ENCODE peak calls at places on chromosomes 16 and 17, in eight cellular contexts. One of them, this sample, is unnamed.

GRCh38 chr17:43367588-43368242 is 31.1 kb upstream of the ARL4D start:
- DNase-seq in LNCaP clone FGC: peak
- DNase-seq in T-helper 1 cell: no peak
- DNase-seq in type B pancreatic cell: no peak
- DNase-seq in fibroblast of lung: peak
- DNase-seq in HFF-Myc: peak
- DNase-seq in activated CD4-positive, alpha-beta T cell treated with anti-CD3 and anti-CD28 coated beads for 1 hour: no peak
- DNase-seq in CD8-positive, alpha-beta memory T cell: no peak
- DNase-seq in this sample: peak

GRCh38 chr16:56915311-56916105 is 16.4 kb upstream of the HERPUD1 start:
- DNase-seq in LNCaP clone FGC: no peak
- DNase-seq in T-helper 1 cell: no peak
- DNase-seq in type B pancreatic cell: no peak
- DNase-seq in fibroblast of lung: peak
- DNase-seq in HFF-Myc: no peak
- DNase-seq in activated CD4-positive, alpha-beta T cell treated with anti-CD3 and anti-CD28 coated beads for 1 hour: no peak
- DNase-seq in CD8-positive, alpha-beta memory T cell: no peak
- DNase-seq in this sample: no peak

GRCh38 chr17:69450857-69451410 is 36.4 kb downstream of the MAP2K6 start:
- DNase-seq in LNCaP clone FGC: no peak
- DNase-seq in T-helper 1 cell: no peak
- DNase-seq in type B pancreatic cell: no peak
- DNase-seq in fibroblast of lung: no peak
- DNase-seq in HFF-Myc: no peak
- DNase-seq in activated CD4-positive, alpha-beta T cell treated with anti-CD3 and anti-CD28 coated beads for 1 hour: no peak
- DNase-seq in CD8-positive, alpha-beta memory T cell: no peak
- DNase-seq in this sample: peak

GRCh38 chr17:6753006-6753445 is 2.8 kb upstream of the XAF1 start:
- DNase-seq in LNCaP clone FGC: no peak
- DNase-seq in T-helper 1 cell: peak
- DNase-seq in type B pancreatic cell: no peak
- DNase-seq in fibroblast of lung: peak
- DNase-seq in HFF-Myc: peak
- DNase-seq in activated CD4-positive, alpha-beta T cell treated with anti-CD3 and anti-CD28 coated beads for 1 hour: peak
- DNase-seq in CD8-positive, alpha-beta memory T cell: peak
- DNase-seq in this sample: peak

GRCh38 chr17:48814504-48814903 is 2.5 kb downstream of the TTLL6 start:
- DNase-seq in LNCaP clone FGC: no peak
- DNase-seq in T-helper 1 cell: peak
- DNase-seq in type B pancreatic cell: no peak
- DNase-seq in fibroblast of lung: peak
- DNase-seq in HFF-Myc: no peak
- DNase-seq in activated CD4-positive, alpha-beta T cell treated with anti-CD3 and anti-CD28 coated beads for 1 hour: peak
- DNase-seq in CD8-positive, alpha-beta memory T cell: peak
- DNase-seq in this sample: no peak

GRCh38 chr16:72935896-72936295 is 112.0 kb downstream of the ZFHX3 start:
- DNase-seq in LNCaP clone FGC: no peak
- DNase-seq in T-helper 1 cell: no peak
- DNase-seq in type B pancreatic cell: no peak
- DNase-seq in fibroblast of lung: peak
- DNase-seq in HFF-Myc: no peak
- DNase-seq in activated CD4-positive, alpha-beta T cell treated with anti-CD3 and anti-CD28 coated beads for 1 hour: no peak
- DNase-seq in CD8-positive, alpha-beta memory T cell: no peak
- DNase-seq in this sample: no peak

GRCh38 chr17:40547785-40548478 is 17.3 kb downstream of the CCR7 start:
- DNase-seq in LNCaP clone FGC: no peak
- DNase-seq in T-helper 1 cell: no peak
- DNase-seq in type B pancreatic cell: no peak
- DNase-seq in fibroblast of lung: no peak
- DNase-seq in HFF-Myc: no peak
- DNase-seq in activated CD4-positive, alpha-beta T cell treated with anti-CD3 and anti-CD28 coated beads for 1 hour: no peak
- DNase-seq in CD8-positive, alpha-beta memory T cell: no peak
- DNase-seq in this sample: no peak

GRCh38 chr17:41967141-41967920 is 736 bp downstream of the CNP start:
- DNase-seq in LNCaP clone FGC: no peak
- DNase-seq in T-helper 1 cell: peak
- DNase-seq in type B pancreatic cell: no peak
- DNase-seq in fibroblast of lung: no peak
- DNase-seq in HFF-Myc: no peak
- DNase-seq in activated CD4-positive, alpha-beta T cell treated with anti-CD3 and anti-CD28 coated beads for 1 hour: peak
- DNase-seq in CD8-positive, alpha-beta memory T cell: no peak
- DNase-seq in this sample: peak

GRCh38 chr17:44496815-44497214 is 6.4 kb downstream of the GPATCH8 start:
- DNase-seq in LNCaP clone FGC: no peak
- DNase-seq in T-helper 1 cell: no peak
- DNase-seq in type B pancreatic cell: no peak
- DNase-seq in fibroblast of lung: no peak
- DNase-seq in HFF-Myc: no peak
- DNase-seq in activated CD4-positive, alpha-beta T cell treated with anti-CD3 and anti-CD28 coated beads for 1 hour: no peak
- DNase-seq in CD8-positive, alpha-beta memory T cell: no peak
- DNase-seq in this sample: no peak

GRCh38 chr16:28107232-28107631 is 43.7 kb upstream of the GSG1L start:
- DNase-seq in LNCaP clone FGC: no peak
- DNase-seq in T-helper 1 cell: no peak
- DNase-seq in type B pancreatic cell: no peak
- DNase-seq in fibroblast of lung: no peak
- DNase-seq in HFF-Myc: no peak
- DNase-seq in activated CD4-positive, alpha-beta T cell treated with anti-CD3 and anti-CD28 coated beads for 1 hour: no peak
- DNase-seq in CD8-positive, alpha-beta memory T cell: no peak
- DNase-seq in this sample: no peak

GRCh38 chr16:19389246-19389645 is 28.4 kb upstream of the TMC5 start:
- DNase-seq in LNCaP clone FGC: no peak
- DNase-seq in T-helper 1 cell: peak
- DNase-seq in type B pancreatic cell: no peak
- DNase-seq in fibroblast of lung: no peak
- DNase-seq in HFF-Myc: no peak
- DNase-seq in activated CD4-positive, alpha-beta T cell treated with anti-CD3 and anti-CD28 coated beads for 1 hour: peak
- DNase-seq in CD8-positive, alpha-beta memory T cell: peak
- DNase-seq in this sample: peak

GRCh38 chr17:77354721-77355455 is 214.1 kb downstream of the SEC14L1 start:
- DNase-seq in LNCaP clone FGC: no peak
- DNase-seq in T-helper 1 cell: no peak
- DNase-seq in type B pancreatic cell: no peak
- DNase-seq in fibroblast of lung: peak
- DNase-seq in HFF-Myc: peak
- DNase-seq in activated CD4-positive, alpha-beta T cell treated with anti-CD3 and anti-CD28 coated beads for 1 hour: no peak
- DNase-seq in CD8-positive, alpha-beta memory T cell: peak
- DNase-seq in this sample: peak

GRCh38 chr16:66254751-66255150 is 111.7 kb upstream of the CDH5 start:
- DNase-seq in LNCaP clone FGC: no peak
- DNase-seq in T-helper 1 cell: no peak
- DNase-seq in type B pancreatic cell: no peak
- DNase-seq in fibroblast of lung: peak
- DNase-seq in HFF-Myc: no peak
- DNase-seq in activated CD4-positive, alpha-beta T cell treated with anti-CD3 and anti-CD28 coated beads for 1 hour: no peak
- DNase-seq in CD8-positive, alpha-beta memory T cell: no peak
- DNase-seq in this sample: no peak

GRCh38 chr17:16923097-16923903 is 48.6 kb downstream of the TNFRSF13B start:
- DNase-seq in LNCaP clone FGC: peak
- DNase-seq in T-helper 1 cell: no peak
- DNase-seq in type B pancreatic cell: peak
- DNase-seq in fibroblast of lung: no peak
- DNase-seq in HFF-Myc: no peak
- DNase-seq in activated CD4-positive, alpha-beta T cell treated with anti-CD3 and anti-CD28 coated beads for 1 hour: no peak
- DNase-seq in CD8-positive, alpha-beta memory T cell: no peak
- DNase-seq in this sample: no peak

GRCh38 chr16:22726868-22727267 is 87.1 kb upstream of the HS3ST2 start:
- DNase-seq in LNCaP clone FGC: no peak
- DNase-seq in T-helper 1 cell: no peak
- DNase-seq in type B pancreatic cell: no peak
- DNase-seq in fibroblast of lung: no peak
- DNase-seq in HFF-Myc: no peak
- DNase-seq in activated CD4-positive, alpha-beta T cell treated with anti-CD3 and anti-CD28 coated beads for 1 hour: no peak
- DNase-seq in CD8-positive, alpha-beta memory T cell: no peak
- DNase-seq in this sample: peak

GRCh38 chr16:84800579-84800978 is 19.2 kb upstream of the CRISPLD2 start:
- DNase-seq in LNCaP clone FGC: no peak
- DNase-seq in T-helper 1 cell: no peak
- DNase-seq in type B pancreatic cell: no peak
- DNase-seq in fibroblast of lung: no peak
- DNase-seq in HFF-Myc: no peak
- DNase-seq in activated CD4-positive, alpha-beta T cell treated with anti-CD3 and anti-CD28 coated beads for 1 hour: no peak
- DNase-seq in CD8-positive, alpha-beta memory T cell: no peak
- DNase-seq in this sample: no peak

GRCh38 chr16:71440669-71441347 is 1.0 kb downstream of the TLE7 start:
- DNase-seq in LNCaP clone FGC: no peak
- DNase-seq in T-helper 1 cell: no peak
- DNase-seq in type B pancreatic cell: no peak
- DNase-seq in fibroblast of lung: no peak
- DNase-seq in HFF-Myc: no peak
- DNase-seq in activated CD4-positive, alpha-beta T cell treated with anti-CD3 and anti-CD28 coated beads for 1 hour: no peak
- DNase-seq in CD8-positive, alpha-beta memory T cell: no peak
- DNase-seq in this sample: no peak

GRCh38 chr16:74601131-74601871 is 5.6 kb downstream of the GLG1 start:
- DNase-seq in LNCaP clone FGC: no peak
- DNase-seq in T-helper 1 cell: peak
- DNase-seq in type B pancreatic cell: no peak
- DNase-seq in fibroblast of lung: no peak
- DNase-seq in HFF-Myc: no peak
- DNase-seq in activated CD4-positive, alpha-beta T cell treated with anti-CD3 and anti-CD28 coated beads for 1 hour: peak
- DNase-seq in CD8-positive, alpha-beta memory T cell: peak
- DNase-seq in this sample: no peak